ENCODE peak calls at places on chromosome 17, in five cellular contexts. I is pulmonary artery endothelial cell, E is foreskin melanocyte, P is IMR-90, R is C1 segment of cervical spinal cord. O is an unnamed sample.

GRCh38 chr17:44786551-44787081 is 27.8 kb downstream of the ADAM11 start:
- DNase-seq in E (no peak), I (no peak), R (no peak), P (no peak), O (no peak)

GRCh38 chr17:47076171-47076570 is 97.1 kb upstream of the RPRML start:
- DNase-seq in R (no peak), P (peak; percentile 73), E (peak; percentile 99), I (no peak), O (no peak)

GRCh38 chr17:14790518-14790917 is 474.6 kb downstream of the PMP22 start:
- DNase-seq in I (no peak), R (no peak), E (no peak), P (peak; percentile 55), O (no peak)

GRCh38 chr17:76597156-76598003 is 11.7 kb upstream of the ST6GALNAC2 start:
- DNase-seq in E (no peak), P (no peak), I (no peak), R (no peak), O (no peak)

GRCh38 chr17:18039535-18040286 is 503 bp downstream of the GID4 start:
- DNase-seq in E (no peak), I (no peak), P (no peak), R (peak; percentile 40), O (no peak)

GRCh38 chr17:16406742-16407674 is 8.4 kb upstream of the TRPV2 start:
- DNase-seq in P (no peak), E (no peak), I (no peak), R (peak; percentile 7), O (peak; percentile 36)

GRCh38 chr17:81090361-81091133 is 55.6 kb downstream of the BAIAP2 start:
- DNase-seq in R (no peak), E (no peak), I (no peak), P (no peak), O (no peak)

GRCh38 chr17:80927791-80928216 is 63.8 kb upstream of the CHMP6 start:
- DNase-seq in R (no peak), I (peak; percentile 87), E (no peak), P (peak; percentile 11), O (no peak)

GRCh38 chr17:16568541-16569357 is at the start of gene ZNF287:
- DNase-seq in R (peak; percentile 94), I (peak; percentile 57), P (peak; percentile 86), E (peak; percentile 68), O (peak; percentile 90)

GRCh38 chr17:65278820-65279184 is 141.6 kb downstream of the RGS9 start:
- DNase-seq in R (no peak), I (no peak), P (no peak), E (no peak), O (no peak)

GRCh38 chr17:4208228-4208627 is 55.6 kb downstream of the ANKFY1 start:
- DNase-seq in P (peak; percentile 28), I (no peak), R (no peak), E (no peak), O (no peak)

GRCh38 chr17:75335315-75335714 is 46.1 kb upstream of the SLC25A19 start:
- DNase-seq in R (no peak), I (no peak), P (no peak), E (no peak), O (no peak)

GRCh38 chr17:79087428-79088143 is 13.0 kb downstream of the ENGASE start:
- DNase-seq in E (peak; percentile 17), R (peak; percentile 51), I (no peak), P (peak; percentile 27), O (peak; percentile 62)

GRCh38 chr17:45782889-45783592 is 1.1 kb upstream of the CRHR1 start:
- DNase-seq in I (no peak), P (no peak), R (peak; percentile 29), E (no peak), O (peak; percentile 64)

GRCh38 chr17:46115687-46116086 is 77.5 kb downstream of the KANSL1 start:
- DNase-seq in P (peak; percentile 18), R (no peak), E (no peak), I (no peak), O (no peak)

GRCh38 chr17:48628641-48629410 is 2.7 kb upstream of the HOXB9 start:
- DNase-seq in P (no peak), R (no peak), I (no peak), E (no peak), O (no peak)

GRCh38 chr17:385195-385835 is 32.7 kb upstream of the RPH3AL start:
- DNase-seq in E (no peak), I (no peak), R (no peak), P (no peak), O (no peak)

GRCh38 chr17:7589204-7589868 is 558 bp downstream of the SOX15 start:
- DNase-seq in R (peak; percentile 65), E (no peak), P (peak; percentile 83), I (peak; percentile 52), O (no peak)

GRCh38 chr17:72725432-72726068 is 366.9 kb downstream of the SLC39A11 start:
- DNase-seq in P (peak; percentile 66), R (peak; percentile 33), E (no peak), I (peak; percentile 10), O (peak; percentile 68)

GRCh38 chr17:64641499-64641898 is 20.6 kb downstream of the SMURF2 start:
- DNase-seq in P (peak; percentile 91), I (peak; percentile 20), E (no peak), R (no peak), O (no peak)

GRCh38 chr17:40358323-40359038 is 6.1 kb downstream of the GJD3 start:
- DNase-seq in E (peak; percentile 65), P (peak; percentile 80), I (no peak), R (peak; percentile 74), O (peak; percentile 77)

GRCh38 chr17:7313028-7313889 is 1.9 kb downstream of the GPS2 start:
- DNase-seq in R (no peak), E (no peak), P (peak; percentile 2), I (no peak), O (no peak)

GRCh38 chr17:69588739-69589334 is 174.3 kb downstream of the MAP2K6 start:
- DNase-seq in E (no peak), R (no peak), P (no peak), I (no peak), O (no peak)

GRCh38 chr17:79897243-79898063 is 58.2 kb upstream of the CBX4 start:
- DNase-seq in I (no peak), R (no peak), P (no peak), E (no peak), O (no peak)

O was measured in NCI-H2227 treated with DMSO at 0.1 percent for 48 hours.